ENCODE peak calls at places on chromosome X, in six cellular contexts. L is HEK293T, A is K562, O is HepG2, W is GM12878, G is IMR-90. D is an unnamed sample.

GRCh38 chrX:132809581-132809980 is 148.8 kb downstream of the HS6ST2 start:
- DNase-seq in A (no peak), G (no peak), W (no peak), O (no peak), L (no peak), D (no peak)

GRCh38 chrX:147498796-147499195 is 412.9 kb upstream of the FMR1 start:
- DNase-seq in G (no peak), O (no peak), L (no peak), W (no peak), A (no peak), D (no peak)

GRCh38 chrX:40104649-40105015 is 6.9 kb upstream of the BCOR start:
- DNase-seq in W (no peak), O (no peak), L (no peak), G (peak; percentile 67), A (no peak), D (no peak)

GRCh38 chrX:109270580-109271484 is 211.1 kb downstream of the GUCY2F start:
- DNase-seq in G (no peak), W (peak; percentile 97), L (no peak), A (no peak), O (no peak), D (no peak)

GRCh38 chrX:133594156-133594555 is 178.9 kb upstream of the GPC4 start:
- DNase-seq in W (no peak), L (no peak), A (no peak), O (no peak), G (no peak), D (no peak)

GRCh38 chrX:4547218-4547836 is 833.9 kb upstream of the PRKX start:
- DNase-seq in A (peak; percentile 43), O (peak; percentile 8), L (peak; percentile 49), W (peak; percentile 5), G (peak; percentile 40), D (peak; percentile 53)

GRCh38 chrX:69379412-69379811 is 124.7 kb upstream of the NALF2 start:
- DNase-seq in G (no peak), L (no peak), W (no peak), A (no peak), O (no peak), D (no peak)

GRCh38 chrX:25442501-25442900 is 426.7 kb upstream of the ARX start:
- DNase-seq in O (no peak), W (no peak), L (no peak), G (no peak), A (no peak), D (no peak)

GRCh38 chrX:139758809-139759208 is 50.8 kb upstream of the MCF2 start:
- DNase-seq in L (no peak), G (no peak), A (no peak), W (no peak), O (no peak), D (no peak)

GRCh38 chrX:104707572-104707971 is 141.6 kb downstream of the IL1RAPL2 start:
- DNase-seq in G (no peak), A (no peak), O (no peak), W (no peak), L (no peak), D (no peak)

GRCh38 chrX:23656684-23657083 is 10.6 kb upstream of the PRDX4 start:
- DNase-seq in A (no peak), W (no peak), O (no peak), L (no peak), G (peak; percentile 26), D (no peak)

DNA sequence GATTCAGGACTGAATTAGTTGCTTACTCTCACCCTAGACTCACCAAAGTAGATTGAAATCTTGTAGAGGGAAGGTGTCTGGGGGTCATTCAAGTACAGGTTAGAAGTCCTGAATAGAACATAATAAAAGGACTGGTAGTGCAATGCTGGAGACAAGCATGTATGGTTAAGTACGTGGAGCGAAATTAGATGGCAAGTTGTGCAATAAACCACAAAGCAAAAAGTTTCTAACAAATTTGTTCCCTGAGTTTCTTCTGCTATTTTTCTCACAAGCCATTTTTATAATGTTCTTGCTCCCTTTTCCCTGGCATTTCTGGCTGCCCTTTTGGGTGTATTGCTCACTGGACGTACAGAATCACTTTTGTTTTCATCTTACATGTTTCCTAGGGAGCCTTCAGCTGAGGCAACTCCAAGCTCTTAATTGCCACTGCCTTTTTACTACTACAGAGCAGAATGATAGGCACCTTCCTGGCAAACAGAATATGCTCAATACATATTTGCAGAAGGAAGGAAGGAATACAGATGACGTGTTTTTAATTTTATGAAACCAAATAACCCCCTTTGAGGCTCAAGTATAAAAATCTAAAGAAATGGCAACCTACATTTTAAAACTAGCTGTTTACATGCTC is 23.4 kb downstream of the LANCL3 start:
- DNase-seq in L (no peak), O (no peak), A (no peak), W (no peak), G (no peak), D (no peak)
- TF ChIP-seq BHLHE40 in L (no peak), O (no peak), A (no peak), W (no peak), G (no peak), D (no peak)

GRCh38 chrX:28491322-28491721 is 95.9 kb upstream of the IL1RAPL1 start:
- DNase-seq in O (no peak), L (no peak), A (no peak), G (no peak), W (no peak), D (no peak)
- TF ChIP-seq BHLHE40 in O (no peak), L (no peak), A (no peak), G (no peak), W (no peak), D (no peak)

GRCh38 chrX:16579517-16579916 is 70.4 kb upstream of the S100G start:
- DNase-seq in A (no peak), O (no peak), W (no peak), L (no peak), G (no peak), D (no peak)

GRCh38 chrX:16573781-16574180 is 76.2 kb upstream of the S100G start:
- DNase-seq in O (no peak), G (peak; percentile 76), A (no peak), L (no peak), W (no peak), D (no peak)

GRCh38 chrX:16577483-16578029 is 72.4 kb upstream of the S100G start:
- DNase-seq in G (no peak), L (no peak), W (no peak), A (no peak), O (no peak), D (no peak)

GRCh38 chrX:16578218-16578617 is 71.7 kb upstream of the S100G start:
- DNase-seq in G (peak; percentile 73), W (no peak), O (no peak), A (no peak), L (no peak), D (no peak)
- TF ChIP-seq BHLHE40 in G (no peak), W (no peak), O (no peak), A (no peak), L (no peak), D (no peak)

DNA sequence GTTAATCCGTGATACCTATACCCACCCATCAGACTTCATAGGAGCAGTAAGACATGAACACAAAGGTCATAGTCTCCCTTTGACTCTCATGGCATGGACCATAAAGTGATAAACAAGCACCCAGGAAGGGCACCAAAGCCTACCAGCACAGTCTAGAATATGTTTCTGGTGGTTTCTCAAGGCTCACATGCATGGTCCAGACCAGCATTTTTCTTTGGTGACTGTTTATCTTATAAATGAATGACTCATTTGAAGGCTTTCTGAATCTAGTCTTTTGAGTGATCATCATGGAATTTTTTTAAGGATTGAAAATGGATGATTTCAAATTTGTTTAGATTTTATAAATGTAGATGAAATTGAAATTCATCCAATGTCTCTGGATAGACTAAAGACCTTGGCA is 32.0 kb upstream of the AMELX start:
- DNase-seq in O (no peak), W (no peak), A (no peak), L (no peak), G (peak; percentile 76), D (no peak)
- TF ChIP-seq BHLHE40 in O (no peak), W (no peak), A (no peak), L (no peak), G (peak; percentile 42), D (no peak)

GRCh38 chrX:149043401-149043800 is 461.7 kb downstream of the IDS start:
- DNase-seq in G (no peak), W (no peak), A (no peak), O (no peak), L (no peak), D (no peak)

GRCh38 chrX:149037301-149037700 is 467.8 kb downstream of the IDS start:
- DNase-seq in G (no peak), L (no peak), O (no peak), A (no peak), W (no peak), D (no peak)

GRCh38 chrX:149039057-149039456 is 466.0 kb downstream of the IDS start:
- DNase-seq in G (no peak), L (no peak), A (no peak), W (no peak), O (no peak), D (no peak)

GRCh38 chrX:149044471-149044870 is 460.6 kb downstream of the IDS start:
- DNase-seq in G (no peak), A (no peak), L (no peak), W (no peak), O (no peak), D (no peak)

DNA sequence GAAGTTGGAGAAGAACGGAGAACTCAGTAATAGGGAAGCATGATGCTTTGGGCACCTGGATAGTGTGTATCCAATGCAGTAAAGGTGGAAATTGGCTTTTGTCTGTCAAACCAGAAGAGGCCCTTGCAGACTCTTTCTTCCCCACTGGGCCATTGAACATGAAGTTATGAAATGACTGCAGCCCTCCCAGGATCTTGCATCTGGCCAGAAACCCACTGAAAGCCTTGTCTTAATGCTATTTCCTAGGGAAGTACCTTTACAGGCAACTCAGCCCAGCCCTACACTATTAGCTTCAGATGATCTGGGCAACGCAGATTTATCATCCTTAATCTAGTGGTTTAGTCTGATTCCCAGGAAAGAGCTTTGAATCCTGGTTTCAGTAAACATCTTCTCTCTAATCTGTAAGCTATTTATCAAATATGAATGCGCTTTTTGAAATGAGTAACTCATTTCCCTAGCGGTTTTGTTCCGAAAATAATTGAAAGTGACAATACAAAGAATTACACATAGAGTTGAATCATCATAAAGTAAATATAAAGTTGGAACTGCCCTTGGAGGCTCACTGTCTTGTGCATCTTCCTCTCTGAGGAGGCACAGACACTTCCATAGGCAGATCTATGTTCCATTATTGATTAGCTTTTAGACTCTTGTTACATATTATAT is 464.1 kb downstream of the IDS start:
- DNase-seq in A (no peak), O (no peak), W (no peak), L (no peak), G (no peak), D (no peak)
- TF ChIP-seq BHLHE40 in A (no peak), O (no peak), W (no peak), L (no peak), G (no peak), D (no peak)

GRCh38 chrX:21375795-21376069 is 1.5 kb downstream of the CNKSR2 start:
- DNase-seq in L (no peak), W (no peak), G (no peak), O (no peak), A (no peak), D (peak; percentile 38)
- TF ChIP-seq BHLHE40 in L (no peak), W (no peak), G (no peak), O (no peak), A (no peak), D (no peak)